ENCODE peak calls at places on chromosome 1, in ten cellular contexts. One of them, this sample, is unnamed.

GRCh38 chr1:91557039-91557690 is 56.5 kb downstream of the CDC7 start:
- DNase-seq in heart left ventricle: no peak
- DNase-seq in hepatocyte: no peak
- DNase-seq in IMR-90: peak; percentile 30
- DNase-seq in cardiac muscle cell: no peak
- DNase-seq in vagina: no peak
- DNase-seq in right atrium auricular region: no peak
- DNase-seq in astrocyte: peak; percentile 37
- DNase-seq in RWPE2: no peak
- DNase-seq in body of pancreas: no peak
- DNase-seq in this sample: no peak

GRCh38 chr1:208207388-208208131 is 36.6 kb downstream of the PLXNA2 start:
- DNase-seq in vagina: no peak
- DNase-seq in RWPE2: peak; percentile 88
- DNase-seq in body of pancreas: peak; percentile 84
- DNase-seq in right atrium auricular region: peak; percentile 88
- DNase-seq in cardiac muscle cell: no peak
- DNase-seq in astrocyte: peak; percentile 99
- DNase-seq in hepatocyte: peak; percentile 76
- DNase-seq in heart left ventricle: peak; percentile 66
- DNase-seq in IMR-90: peak; percentile 94
- DNase-seq in this sample: peak; percentile 54

GRCh38 chr1:243525085-243525487 is 269.2 kb downstream of the SDCCAG8 start:
- DNase-seq in IMR-90: peak; percentile 87
- DNase-seq in hepatocyte: no peak
- DNase-seq in heart left ventricle: no peak
- DNase-seq in RWPE2: no peak
- DNase-seq in cardiac muscle cell: no peak
- DNase-seq in body of pancreas: no peak
- DNase-seq in astrocyte: peak; percentile 89
- DNase-seq in right atrium auricular region: no peak
- DNase-seq in vagina: no peak
- DNase-seq in this sample: no peak

GRCh38 chr1:943545-944340 is 15.3 kb downstream of the NOC2L start:
- DNase-seq in RWPE2: no peak
- DNase-seq in right atrium auricular region: no peak
- DNase-seq in heart left ventricle: no peak
- DNase-seq in body of pancreas: no peak
- DNase-seq in astrocyte: no peak
- DNase-seq in vagina: no peak
- DNase-seq in IMR-90: no peak
- DNase-seq in hepatocyte: no peak
- DNase-seq in cardiac muscle cell: no peak
- DNase-seq in this sample: no peak

GRCh38 chr1:202349263-202349928 is 897 bp downstream of the PPP1R12B start:
- DNase-seq in IMR-90: peak; percentile 78
- DNase-seq in cardiac muscle cell: peak; percentile 36
- DNase-seq in right atrium auricular region: no peak
- DNase-seq in astrocyte: peak; percentile 58
- DNase-seq in vagina: no peak
- DNase-seq in heart left ventricle: no peak
- DNase-seq in RWPE2: no peak
- DNase-seq in hepatocyte: peak; percentile 48
- DNase-seq in body of pancreas: no peak
- DNase-seq in this sample: peak; percentile 16

GRCh38 chr1:37556712-37557196 is at the start of gene DNALI1:
- DNase-seq in astrocyte: peak; percentile 74
- DNase-seq in cardiac muscle cell: peak; percentile 95
- DNase-seq in heart left ventricle: peak; percentile 84
- DNase-seq in vagina: no peak
- DNase-seq in body of pancreas: peak; percentile 95
- DNase-seq in hepatocyte: peak; percentile 96
- DNase-seq in RWPE2: no peak
- DNase-seq in IMR-90: peak; percentile 88
- DNase-seq in right atrium auricular region: peak; percentile 93
- DNase-seq in this sample: peak; percentile 82

GRCh38 chr1:31583082-31583994 is 7.0 kb downstream of the TINAGL1 start:
- DNase-seq in astrocyte: no peak
- DNase-seq in RWPE2: no peak
- DNase-seq in cardiac muscle cell: no peak
- DNase-seq in vagina: no peak
- DNase-seq in heart left ventricle: peak; percentile 73
- DNase-seq in body of pancreas: no peak
- DNase-seq in right atrium auricular region: peak; percentile 55
- DNase-seq in hepatocyte: no peak
- DNase-seq in IMR-90: no peak
- DNase-seq in this sample: no peak

GRCh38 chr1:153678519-153679336 is at the start of gene NPR1:
- DNase-seq in right atrium auricular region: peak; percentile 74
- DNase-seq in astrocyte: no peak
- DNase-seq in IMR-90: no peak
- DNase-seq in RWPE2: no peak
- DNase-seq in heart left ventricle: peak; percentile 74
- DNase-seq in vagina: no peak
- DNase-seq in hepatocyte: peak; percentile 60
- DNase-seq in body of pancreas: peak; percentile 38
- DNase-seq in cardiac muscle cell: peak; percentile 35
- DNase-seq in this sample: peak; percentile 54

GRCh38 chr1:245516178-245516829 is 361.5 kb downstream of the KIF26B start:
- DNase-seq in RWPE2: no peak
- DNase-seq in vagina: no peak
- DNase-seq in IMR-90: peak; percentile 67
- DNase-seq in cardiac muscle cell: no peak
- DNase-seq in body of pancreas: no peak
- DNase-seq in heart left ventricle: no peak
- DNase-seq in right atrium auricular region: no peak
- DNase-seq in hepatocyte: no peak
- DNase-seq in astrocyte: peak; percentile 18
- DNase-seq in this sample: peak; percentile 77

GRCh38 chr1:198838022-198838342 is 199.1 kb downstream of the PTPRC start:
- DNase-seq in hepatocyte: no peak
- DNase-seq in RWPE2: no peak
- DNase-seq in cardiac muscle cell: no peak
- DNase-seq in vagina: no peak
- DNase-seq in body of pancreas: no peak
- DNase-seq in astrocyte: no peak
- DNase-seq in right atrium auricular region: no peak
- DNase-seq in IMR-90: no peak
- DNase-seq in heart left ventricle: no peak
- DNase-seq in this sample: no peak

GRCh38 chr1:43049487-43049886 is 90.8 kb upstream of the SLC2A1 start:
- DNase-seq in cardiac muscle cell: no peak
- DNase-seq in heart left ventricle: no peak
- DNase-seq in body of pancreas: no peak
- DNase-seq in vagina: no peak
- DNase-seq in hepatocyte: peak; percentile 39
- DNase-seq in astrocyte: no peak
- DNase-seq in right atrium auricular region: no peak
- DNase-seq in RWPE2: no peak
- DNase-seq in IMR-90: peak; percentile 33
- DNase-seq in this sample: no peak

GRCh38 chr1:202952818-202953217 is 5.3 kb downstream of the ADIPOR1 start:
- DNase-seq in right atrium auricular region: peak; percentile 68
- DNase-seq in RWPE2: no peak
- DNase-seq in hepatocyte: no peak
- DNase-seq in heart left ventricle: peak; percentile 67
- DNase-seq in vagina: no peak
- DNase-seq in astrocyte: peak; percentile 41
- DNase-seq in body of pancreas: peak; percentile 79
- DNase-seq in IMR-90: peak; percentile 53
- DNase-seq in cardiac muscle cell: no peak
- DNase-seq in this sample: no peak

GRCh38 chr1:49240709-49241221 is 464.1 kb upstream of the BEND5 start:
- DNase-seq in right atrium auricular region: no peak
- DNase-seq in IMR-90: no peak
- DNase-seq in hepatocyte: no peak
- DNase-seq in vagina: no peak
- DNase-seq in heart left ventricle: no peak
- DNase-seq in cardiac muscle cell: no peak
- DNase-seq in astrocyte: no peak
- DNase-seq in body of pancreas: no peak
- DNase-seq in RWPE2: no peak
- DNase-seq in this sample: no peak

GRCh38 chr1:42379794-42380616 is 587 bp upstream of the RIMKLA start:
- DNase-seq in cardiac muscle cell: peak; percentile 47
- DNase-seq in RWPE2: no peak
- DNase-seq in vagina: no peak
- DNase-seq in body of pancreas: peak; percentile 3
- DNase-seq in astrocyte: peak; percentile 18
- DNase-seq in right atrium auricular region: no peak
- DNase-seq in IMR-90: peak; percentile 24
- DNase-seq in heart left ventricle: no peak
- DNase-seq in hepatocyte: peak; percentile 59
- DNase-seq in this sample: peak; percentile 12

GRCh38 chr1:169925505-169926482 is 32.1 kb upstream of the SCYL3 start:
- DNase-seq in IMR-90: no peak
- DNase-seq in body of pancreas: no peak
- DNase-seq in astrocyte: no peak
- DNase-seq in RWPE2: no peak
- DNase-seq in heart left ventricle: no peak
- DNase-seq in hepatocyte: no peak
- DNase-seq in cardiac muscle cell: peak; percentile 47
- DNase-seq in vagina: no peak
- DNase-seq in right atrium auricular region: no peak
- DNase-seq in this sample: no peak
- H3K9me3 ChIP-seq in IMR-90: no peaks in the 10 kb centered on the region
- H3K9me3 ChIP-seq in body of pancreas: no peaks in the 10 kb centered on the region
- H3K9me3 ChIP-seq in astrocyte: no peaks in the 10 kb centered on the region
- H3K9me3 ChIP-seq in RWPE2: peaks cover 2% of the 10 kb centered on the region
- H3K9me3 ChIP-seq in heart left ventricle: no peaks in the 10 kb centered on the region
- H3K9me3 ChIP-seq in hepatocyte: no peaks in the 10 kb centered on the region
- H3K9me3 ChIP-seq in cardiac muscle cell: no peaks in the 10 kb centered on the region
- H3K9me3 ChIP-seq in vagina: no peaks in the 10 kb centered on the region
- H3K9me3 ChIP-seq in right atrium auricular region: no peaks in the 10 kb centered on the region
- H3K9me3 ChIP-seq in this sample: no peaks in the 10 kb centered on the region

GRCh38 chr1:204545202-204545601 is 29.0 kb downstream of the MDM4 start:
- DNase-seq in cardiac muscle cell: no peak
- DNase-seq in right atrium auricular region: no peak
- DNase-seq in IMR-90: peak; percentile 58
- DNase-seq in vagina: no peak
- DNase-seq in RWPE2: no peak
- DNase-seq in heart left ventricle: no peak
- DNase-seq in body of pancreas: no peak
- DNase-seq in hepatocyte: no peak
- DNase-seq in astrocyte: no peak
- DNase-seq in this sample: no peak
- H3K36me3 ChIP-seq in cardiac muscle cell: peaks cover 89% of the 10 kb centered on the region
- H3K36me3 ChIP-seq in right atrium auricular region: peaks cover 91% of the 10 kb centered on the region
- H3K36me3 ChIP-seq in IMR-90: peaks cover 34% of the 10 kb centered on the region
- H3K36me3 ChIP-seq in vagina: peaks cover 3% of the 10 kb centered on the region
- H3K36me3 ChIP-seq in RWPE2: peaks cover 99% of the 10 kb centered on the region
- H3K36me3 ChIP-seq in heart left ventricle: peaks cover 100% of the 10 kb centered on the region
- H3K36me3 ChIP-seq in body of pancreas: peaks cover 11% of the 10 kb centered on the region
- H3K36me3 ChIP-seq in hepatocyte: peaks cover 8% of the 10 kb centered on the region
- H3K36me3 ChIP-seq in astrocyte: peaks cover 72% of the 10 kb centered on the region
- H3K36me3 ChIP-seq in this sample: peaks cover 98% of the 10 kb centered on the region

GRCh38 chr1:73998348-73998959 is 199.5 kb downstream of the LRRIQ3 start:
- DNase-seq in astrocyte: peak; percentile 37
- DNase-seq in hepatocyte: peak; percentile 47
- DNase-seq in cardiac muscle cell: peak; percentile 43
- DNase-seq in IMR-90: peak; percentile 32
- DNase-seq in heart left ventricle: no peak
- DNase-seq in right atrium auricular region: no peak
- DNase-seq in body of pancreas: no peak
- DNase-seq in RWPE2: no peak
- DNase-seq in vagina: no peak
- DNase-seq in this sample: peak; percentile 68
- TF ChIP-seq CTCF in astrocyte: peak; percentile 26
- TF ChIP-seq CTCF in hepatocyte: peak; percentile 60
- TF ChIP-seq CTCF in cardiac muscle cell: peak; percentile 34
- TF ChIP-seq CTCF in IMR-90: peak; percentile 45
- TF ChIP-seq CTCF in heart left ventricle: peak; percentile 35
- TF ChIP-seq CTCF in right atrium auricular region: peak; percentile 39
- TF ChIP-seq CTCF in body of pancreas: no peak
- TF ChIP-seq CTCF in RWPE2: peak; percentile 76
- TF ChIP-seq CTCF in vagina: no peak
- TF ChIP-seq CTCF in this sample: peak; percentile 60

DNA sequence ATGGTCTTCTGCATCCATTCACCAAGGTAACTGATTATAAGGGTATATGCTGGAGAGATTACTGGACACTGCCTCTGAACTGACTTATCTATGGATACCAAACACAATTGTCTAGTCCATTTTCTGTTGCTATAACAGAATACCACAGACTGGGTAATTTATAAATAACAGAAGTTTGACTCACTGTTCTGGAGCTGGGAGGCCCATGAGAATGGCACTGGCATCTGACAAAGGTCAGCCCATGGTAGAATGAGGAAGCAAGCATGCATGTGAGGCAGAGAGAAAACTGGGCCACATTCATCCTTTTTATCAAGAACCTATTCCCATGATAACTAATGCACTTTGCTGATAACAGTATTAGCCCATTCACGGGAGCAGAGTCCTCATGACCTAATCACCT is 37.4 kb downstream of the FCER1A start:
- DNase-seq in right atrium auricular region: no peak
- DNase-seq in vagina: no peak
- DNase-seq in hepatocyte: no peak
- DNase-seq in cardiac muscle cell: no peak
- DNase-seq in body of pancreas: no peak
- DNase-seq in heart left ventricle: no peak
- DNase-seq in RWPE2: no peak
- DNase-seq in astrocyte: no peak
- DNase-seq in IMR-90: no peak
- DNase-seq in this sample: no peak
- H3K9me3 ChIP-seq in right atrium auricular region: no peaks in the 10 kb centered on the region
- H3K9me3 ChIP-seq in vagina: no peaks in the 10 kb centered on the region
- H3K9me3 ChIP-seq in hepatocyte: no peaks in the 10 kb centered on the region
- H3K9me3 ChIP-seq in cardiac muscle cell: no peaks in the 10 kb centered on the region
- H3K9me3 ChIP-seq in body of pancreas: no peaks in the 10 kb centered on the region
- H3K9me3 ChIP-seq in heart left ventricle: no peaks in the 10 kb centered on the region
- H3K9me3 ChIP-seq in RWPE2: no peaks in the 10 kb centered on the region
- H3K9me3 ChIP-seq in astrocyte: no peaks in the 10 kb centered on the region
- H3K9me3 ChIP-seq in IMR-90: no peaks in the 10 kb centered on the region
- H3K9me3 ChIP-seq in this sample: no peaks in the 10 kb centered on the region

This sample was measured in A673.